ENCODE peak calls at places on chromosomes 4 and X, in six cellular contexts. One of them, this sample, is unnamed.

GRCh38 chr4:181525641-181526040 is 717.6 kb upstream of the TENM3 start:
- DNase-seq in dorsolateral prefrontal cortex: no peak
- DNase-seq in AG09319: no peak
- DNase-seq in activated CD8-positive, alpha-beta T cell treated with anti-CD3 and anti-CD28 coated beads for 36 hours: no peak
- DNase-seq in omental fat pad: no peak
- DNase-seq in OCI-LY7: peak
- DNase-seq in this sample: no peak

GRCh38 chr4:48651869-48652447 is 128.1 kb downstream of the FRYL start:
- DNase-seq in dorsolateral prefrontal cortex: no peak
- DNase-seq in AG09319: no peak
- DNase-seq in activated CD8-positive, alpha-beta T cell treated with anti-CD3 and anti-CD28 coated beads for 36 hours: no peak
- DNase-seq in omental fat pad: no peak
- DNase-seq in OCI-LY7: no peak
- DNase-seq in this sample: no peak

GRCh38 chr4:5940470-5941203 is 47.8 kb upstream of the CRMP1 start:
- DNase-seq in dorsolateral prefrontal cortex: no peak
- DNase-seq in AG09319: no peak
- DNase-seq in activated CD8-positive, alpha-beta T cell treated with anti-CD3 and anti-CD28 coated beads for 36 hours: no peak
- DNase-seq in omental fat pad: no peak
- DNase-seq in OCI-LY7: no peak
- DNase-seq in this sample: no peak

GRCh38 chrX:8364369-8365141 is 100.1 kb upstream of the VCX3B start:
- DNase-seq in dorsolateral prefrontal cortex: no peak
- DNase-seq in AG09319: no peak
- DNase-seq in activated CD8-positive, alpha-beta T cell treated with anti-CD3 and anti-CD28 coated beads for 36 hours: peak
- DNase-seq in omental fat pad: no peak
- DNase-seq in OCI-LY7: peak
- DNase-seq in this sample: no peak

GRCh38 chr4:24966076-24966475 is 53.2 kb upstream of the CCDC149 start:
- DNase-seq in dorsolateral prefrontal cortex: no peak
- DNase-seq in AG09319: no peak
- DNase-seq in activated CD8-positive, alpha-beta T cell treated with anti-CD3 and anti-CD28 coated beads for 36 hours: no peak
- DNase-seq in omental fat pad: no peak
- DNase-seq in OCI-LY7: no peak
- DNase-seq in this sample: no peak

GRCh38 chrX:7083468-7084396 is 63.8 kb upstream of the STS start:
- DNase-seq in dorsolateral prefrontal cortex: no peak
- DNase-seq in AG09319: peak
- DNase-seq in activated CD8-positive, alpha-beta T cell treated with anti-CD3 and anti-CD28 coated beads for 36 hours: peak
- DNase-seq in omental fat pad: no peak
- DNase-seq in OCI-LY7: peak
- DNase-seq in this sample: no peak

GRCh38 chrX:43064096-43064495 is 286.1 kb upstream of the PPP1R2C start:
- DNase-seq in dorsolateral prefrontal cortex: no peak
- DNase-seq in AG09319: no peak
- DNase-seq in activated CD8-positive, alpha-beta T cell treated with anti-CD3 and anti-CD28 coated beads for 36 hours: no peak
- DNase-seq in omental fat pad: no peak
- DNase-seq in OCI-LY7: no peak
- DNase-seq in this sample: no peak

GRCh38 chr4:16026155-16026761 is 57.6 kb downstream of the PROM1 start:
- DNase-seq in dorsolateral prefrontal cortex: no peak
- DNase-seq in AG09319: no peak
- DNase-seq in activated CD8-positive, alpha-beta T cell treated with anti-CD3 and anti-CD28 coated beads for 36 hours: peak
- DNase-seq in omental fat pad: no peak
- DNase-seq in OCI-LY7: peak
- DNase-seq in this sample: no peak

GRCh38 chr4:165294907-165295306 is 32.6 kb upstream of the MSMO1 start:
- DNase-seq in dorsolateral prefrontal cortex: no peak
- DNase-seq in AG09319: no peak
- DNase-seq in activated CD8-positive, alpha-beta T cell treated with anti-CD3 and anti-CD28 coated beads for 36 hours: peak
- DNase-seq in omental fat pad: no peak
- DNase-seq in OCI-LY7: peak
- DNase-seq in this sample: no peak

GRCh38 chr4:36027203-36027602 is 217.1 kb downstream of the ARAP2 start:
- DNase-seq in dorsolateral prefrontal cortex: no peak
- DNase-seq in AG09319: no peak
- DNase-seq in activated CD8-positive, alpha-beta T cell treated with anti-CD3 and anti-CD28 coated beads for 36 hours: no peak
- DNase-seq in omental fat pad: no peak
- DNase-seq in OCI-LY7: no peak
- DNase-seq in this sample: no peak

GRCh38 chr4:119025440-119025839 is 110.2 kb upstream of the MYOZ2 start:
- DNase-seq in dorsolateral prefrontal cortex: no peak
- DNase-seq in AG09319: no peak
- DNase-seq in activated CD8-positive, alpha-beta T cell treated with anti-CD3 and anti-CD28 coated beads for 36 hours: no peak
- DNase-seq in omental fat pad: peak
- DNase-seq in OCI-LY7: no peak
- DNase-seq in this sample: no peak

GRCh38 chrX:84182521-84182920 is 5.5 kb downstream of the RPS6KA6 start:
- DNase-seq in dorsolateral prefrontal cortex: no peak
- DNase-seq in AG09319: no peak
- DNase-seq in activated CD8-positive, alpha-beta T cell treated with anti-CD3 and anti-CD28 coated beads for 36 hours: no peak
- DNase-seq in omental fat pad: no peak
- DNase-seq in OCI-LY7: no peak
- DNase-seq in this sample: no peak

GRCh38 chrX:136899206-136899605 is 18.7 kb upstream of the RBMX start:
- DNase-seq in dorsolateral prefrontal cortex: no peak
- DNase-seq in AG09319: no peak
- DNase-seq in activated CD8-positive, alpha-beta T cell treated with anti-CD3 and anti-CD28 coated beads for 36 hours: no peak
- DNase-seq in omental fat pad: no peak
- DNase-seq in OCI-LY7: no peak
- DNase-seq in this sample: no peak

GRCh38 chrX:9378980-9379696 is 85.7 kb upstream of the TBL1X start:
- DNase-seq in dorsolateral prefrontal cortex: no peak
- DNase-seq in AG09319: no peak
- DNase-seq in activated CD8-positive, alpha-beta T cell treated with anti-CD3 and anti-CD28 coated beads for 36 hours: no peak
- DNase-seq in omental fat pad: no peak
- DNase-seq in OCI-LY7: no peak
- DNase-seq in this sample: no peak

GRCh38 chrX:138775501-138775900 is 64.0 kb upstream of the FGF13 start:
- DNase-seq in dorsolateral prefrontal cortex: no peak
- DNase-seq in AG09319: peak
- DNase-seq in activated CD8-positive, alpha-beta T cell treated with anti-CD3 and anti-CD28 coated beads for 36 hours: no peak
- DNase-seq in omental fat pad: no peak
- DNase-seq in OCI-LY7: peak
- DNase-seq in this sample: no peak

GRCh38 chr4:2256781-2257191 is 5.1 kb downstream of the MXD4 start:
- DNase-seq in dorsolateral prefrontal cortex: peak
- DNase-seq in AG09319: no peak
- DNase-seq in activated CD8-positive, alpha-beta T cell treated with anti-CD3 and anti-CD28 coated beads for 36 hours: no peak
- DNase-seq in omental fat pad: peak
- DNase-seq in OCI-LY7: no peak
- DNase-seq in this sample: no peak

GRCh38 chr4:54840992-54841768 is 183.4 kb downstream of the KIT start:
- DNase-seq in dorsolateral prefrontal cortex: peak
- DNase-seq in AG09319: no peak
- DNase-seq in activated CD8-positive, alpha-beta T cell treated with anti-CD3 and anti-CD28 coated beads for 36 hours: no peak
- DNase-seq in omental fat pad: no peak
- DNase-seq in OCI-LY7: no peak
- DNase-seq in this sample: no peak

GRCh38 chrX:69503835-69504625 is at the start of gene NALF2:
- DNase-seq in dorsolateral prefrontal cortex: peak
- DNase-seq in AG09319: no peak
- DNase-seq in activated CD8-positive, alpha-beta T cell treated with anti-CD3 and anti-CD28 coated beads for 36 hours: peak
- DNase-seq in omental fat pad: no peak
- DNase-seq in OCI-LY7: peak
- DNase-seq in this sample: peak

GRCh38 chr4:77155631-77156345 is 1.2 kb upstream of the CCNG2 start:
- DNase-seq in dorsolateral prefrontal cortex: no peak
- DNase-seq in AG09319: no peak
- DNase-seq in activated CD8-positive, alpha-beta T cell treated with anti-CD3 and anti-CD28 coated beads for 36 hours: no peak
- DNase-seq in omental fat pad: no peak
- DNase-seq in OCI-LY7: peak
- DNase-seq in this sample: no peak

GRCh38 chr4:173448103-173448502 is 49.2 kb upstream of the SCRG1 start:
- DNase-seq in dorsolateral prefrontal cortex: peak
- DNase-seq in AG09319: peak
- DNase-seq in activated CD8-positive, alpha-beta T cell treated with anti-CD3 and anti-CD28 coated beads for 36 hours: no peak
- DNase-seq in omental fat pad: no peak
- DNase-seq in OCI-LY7: no peak
- DNase-seq in this sample: no peak

GRCh38 chrX:71910526-71911022 is at the start of gene NHSL2:
- DNase-seq in dorsolateral prefrontal cortex: no peak
- DNase-seq in AG09319: no peak
- DNase-seq in activated CD8-positive, alpha-beta T cell treated with anti-CD3 and anti-CD28 coated beads for 36 hours: peak
- DNase-seq in omental fat pad: no peak
- DNase-seq in OCI-LY7: no peak
- DNase-seq in this sample: no peak

GRCh38 chrX:71911731-71912050 is 1.0 kb downstream of the NHSL2 start:
- DNase-seq in dorsolateral prefrontal cortex: no peak
- DNase-seq in AG09319: no peak
- DNase-seq in activated CD8-positive, alpha-beta T cell treated with anti-CD3 and anti-CD28 coated beads for 36 hours: no peak
- DNase-seq in omental fat pad: no peak
- DNase-seq in OCI-LY7: no peak
- DNase-seq in this sample: no peak

GRCh38 chrX:71912156-71912555 is 1.5 kb downstream of the NHSL2 start:
- DNase-seq in dorsolateral prefrontal cortex: no peak
- DNase-seq in AG09319: no peak
- DNase-seq in activated CD8-positive, alpha-beta T cell treated with anti-CD3 and anti-CD28 coated beads for 36 hours: no peak
- DNase-seq in omental fat pad: no peak
- DNase-seq in OCI-LY7: no peak
- DNase-seq in this sample: no peak

GRCh38 chrX:71909956-71910355 is 689 bp upstream of the NHSL2 start:
- DNase-seq in dorsolateral prefrontal cortex: no peak
- DNase-seq in AG09319: no peak
- DNase-seq in activated CD8-positive, alpha-beta T cell treated with anti-CD3 and anti-CD28 coated beads for 36 hours: no peak
- DNase-seq in omental fat pad: no peak
- DNase-seq in OCI-LY7: no peak
- DNase-seq in this sample: no peak

DNA sequence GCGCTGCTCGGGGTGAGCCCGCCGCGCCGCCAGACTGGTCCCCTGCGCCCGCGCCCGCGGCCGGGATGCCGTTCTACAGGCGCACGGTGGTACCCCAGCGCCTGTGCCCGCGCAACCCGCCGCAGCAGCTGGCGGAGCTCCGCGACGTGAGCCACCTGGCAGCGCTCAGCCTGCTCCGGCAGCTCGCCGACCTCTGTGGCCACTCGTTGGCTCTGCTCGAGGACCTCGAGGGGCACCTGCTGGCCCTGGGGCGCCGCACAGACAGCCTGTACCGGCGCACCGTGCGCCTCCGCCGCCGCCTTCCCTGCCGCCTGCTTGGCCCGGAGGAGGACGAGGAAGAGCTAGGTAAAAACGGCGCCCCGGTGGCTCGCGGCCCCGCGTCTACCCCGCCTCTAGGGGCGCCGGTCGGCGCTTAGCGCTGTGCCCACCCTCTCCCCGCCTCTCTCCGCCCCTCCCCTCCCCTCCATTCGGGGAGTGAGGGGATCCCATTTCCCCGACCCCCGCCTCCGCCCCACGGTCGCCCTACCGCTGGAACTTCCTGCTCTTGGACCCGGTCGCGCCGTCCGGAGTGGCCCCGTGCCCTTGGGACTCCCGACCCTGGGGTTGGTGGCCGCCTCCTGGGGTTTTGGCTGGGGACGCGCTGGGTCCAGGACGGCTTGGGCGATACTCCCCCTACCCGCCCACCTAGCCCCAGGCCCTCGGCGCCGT is 532 bp downstream of the NHSL2 start:
- DNase-seq in dorsolateral prefrontal cortex: no peak
- DNase-seq in AG09319: no peak
- DNase-seq in activated CD8-positive, alpha-beta T cell treated with anti-CD3 and anti-CD28 coated beads for 36 hours: peak
- DNase-seq in omental fat pad: no peak
- DNase-seq in OCI-LY7: no peak
- DNase-seq in this sample: no peak
- TF ChIP-seq CTCF in dorsolateral prefrontal cortex: no peak
- TF ChIP-seq CTCF in AG09319: peak
- TF ChIP-seq CTCF in activated CD8-positive, alpha-beta T cell treated with anti-CD3 and anti-CD28 coated beads for 36 hours: peak
- TF ChIP-seq CTCF in omental fat pad: no peak
- TF ChIP-seq CTCF in OCI-LY7: no peak
- TF ChIP-seq CTCF in this sample: peak

GRCh38 chrX:76127341-76127740 is 45.5 kb upstream of the PBDC1 start:
- DNase-seq in dorsolateral prefrontal cortex: no peak
- DNase-seq in AG09319: no peak
- DNase-seq in activated CD8-positive, alpha-beta T cell treated with anti-CD3 and anti-CD28 coated beads for 36 hours: peak
- DNase-seq in omental fat pad: no peak
- DNase-seq in OCI-LY7: peak
- DNase-seq in this sample: no peak
- TF ChIP-seq CTCF in dorsolateral prefrontal cortex: no peak
- TF ChIP-seq CTCF in AG09319: no peak
- TF ChIP-seq CTCF in activated CD8-positive, alpha-beta T cell treated with anti-CD3 and anti-CD28 coated beads for 36 hours: no peak
- TF ChIP-seq CTCF in omental fat pad: no peak
- TF ChIP-seq CTCF in OCI-LY7: peak
- TF ChIP-seq CTCF in this sample: no peak

GRCh38 chrX:24520472-24520871 is 55.4 kb downstream of the PDK3 start:
- DNase-seq in dorsolateral prefrontal cortex: no peak
- DNase-seq in AG09319: no peak
- DNase-seq in activated CD8-positive, alpha-beta T cell treated with anti-CD3 and anti-CD28 coated beads for 36 hours: no peak
- DNase-seq in omental fat pad: no peak
- DNase-seq in OCI-LY7: no peak
- DNase-seq in this sample: no peak

GRCh38 chrX:24513416-24513815 is 48.3 kb downstream of the PDK3 start:
- DNase-seq in dorsolateral prefrontal cortex: no peak
- DNase-seq in AG09319: no peak
- DNase-seq in activated CD8-positive, alpha-beta T cell treated with anti-CD3 and anti-CD28 coated beads for 36 hours: peak
- DNase-seq in omental fat pad: no peak
- DNase-seq in OCI-LY7: no peak
- DNase-seq in this sample: no peak

DNA sequence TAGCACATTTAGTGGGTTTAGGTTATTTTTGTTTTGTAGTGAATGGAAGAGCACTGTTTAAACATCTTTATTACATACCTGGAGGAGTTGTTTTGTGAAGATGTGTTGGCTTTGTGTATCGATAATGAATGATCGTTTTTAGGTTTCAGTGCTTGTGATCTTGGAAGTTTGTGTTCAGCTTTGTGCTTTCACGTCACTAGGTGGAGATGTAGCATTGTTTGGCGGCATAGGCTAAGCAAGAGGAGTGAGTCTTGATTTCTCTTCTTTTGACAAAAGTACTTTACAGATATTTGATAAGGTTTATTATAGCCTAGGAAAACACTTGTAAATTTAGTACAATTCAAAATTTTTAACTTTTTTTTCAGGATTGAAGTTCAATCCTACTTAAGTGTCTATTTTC is 50.4 kb downstream of the PDK3 start:
- DNase-seq in dorsolateral prefrontal cortex: no peak
- DNase-seq in AG09319: no peak
- DNase-seq in activated CD8-positive, alpha-beta T cell treated with anti-CD3 and anti-CD28 coated beads for 36 hours: no peak
- DNase-seq in omental fat pad: no peak
- DNase-seq in OCI-LY7: no peak
- DNase-seq in this sample: no peak
- TF ChIP-seq CTCF in dorsolateral prefrontal cortex: peak
- TF ChIP-seq CTCF in AG09319: no peak
- TF ChIP-seq CTCF in activated CD8-positive, alpha-beta T cell treated with anti-CD3 and anti-CD28 coated beads for 36 hours: no peak
- TF ChIP-seq CTCF in omental fat pad: no peak
- TF ChIP-seq CTCF in OCI-LY7: peak
- TF ChIP-seq CTCF in this sample: peak

DNA sequence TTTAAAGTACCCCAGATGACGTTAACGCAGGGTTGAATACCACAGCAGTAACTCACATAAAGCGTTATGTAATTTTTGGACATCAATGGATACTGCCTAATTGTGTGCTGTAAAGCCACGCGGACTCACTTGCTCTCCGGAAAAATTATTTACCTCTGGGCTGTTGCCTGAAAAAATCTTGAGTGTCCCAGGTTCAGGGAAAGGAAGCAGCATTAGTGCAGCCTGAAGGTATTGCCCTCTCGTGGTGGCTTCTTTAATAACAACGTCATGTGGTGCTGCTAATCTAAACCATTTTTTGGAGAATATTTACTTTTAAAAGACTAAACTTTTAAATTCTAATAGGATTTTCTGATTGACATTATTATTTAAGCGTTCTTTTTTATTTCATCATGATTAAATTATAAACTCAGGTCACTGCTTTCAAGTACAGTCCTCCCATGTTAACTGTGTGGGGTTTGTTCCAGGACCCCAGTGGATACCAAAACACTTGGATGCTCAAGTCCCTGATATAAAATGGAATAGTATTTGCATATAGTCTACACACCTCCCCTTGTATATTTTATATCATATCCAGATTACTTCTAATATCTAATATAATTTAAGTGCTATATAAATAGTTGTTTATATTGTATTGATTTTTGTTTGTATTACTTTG is 384.8 kb downstream of the FAM133A start:
- DNase-seq in dorsolateral prefrontal cortex: no peak
- DNase-seq in AG09319: no peak
- DNase-seq in activated CD8-positive, alpha-beta T cell treated with anti-CD3 and anti-CD28 coated beads for 36 hours: peak
- DNase-seq in omental fat pad: no peak
- DNase-seq in OCI-LY7: peak
- DNase-seq in this sample: no peak
- TF ChIP-seq CTCF in dorsolateral prefrontal cortex: peak
- TF ChIP-seq CTCF in AG09319: peak
- TF ChIP-seq CTCF in activated CD8-positive, alpha-beta T cell treated with anti-CD3 and anti-CD28 coated beads for 36 hours: no peak
- TF ChIP-seq CTCF in omental fat pad: no peak
- TF ChIP-seq CTCF in OCI-LY7: peak
- TF ChIP-seq CTCF in this sample: peak